ENCODE peak calls at places on chromosomes 13 and 19, in six cellular contexts. M is GM23338; Y is T-helper 17 cell; K is activated T-helper 17 cell treated with anti-CD3 and anti-CD28 coated beads, Interleukin-2, amount 50 U/mL, for 72 hours; X is aorta; W is heart right ventricle. P is an unnamed sample.
A peak's percentile ranks its signal among the peaks of the same experiment; 100 is the strongest.

GRCh38 chr19:3536429-3537100 is 2.4 kb upstream of the TEKTIP1 start:
- ATAC-seq in M (no peak), Y (no peak), K (no peak), X (peak; percentile 49), W (peak; percentile 57), P (peak; percentile 42)

GRCh38 chr13:26050568-26051230 is 1.1 kb downstream of the SHISA2 start:
- ATAC-seq in M (peak; percentile 50), Y (peak; percentile 24), K (no peak), X (no peak), W (peak; percentile 36), P (peak; percentile 20)

GRCh38 chr13:32495429-32495828 is 43.2 kb downstream of the N4BP2L2 start:
- ATAC-seq in M (peak; percentile 21), Y (no peak), K (no peak), X (no peak), W (no peak), P (no peak)

GRCh38 chr13:22196777-22197176 is 525.9 kb downstream of the FGF9 start:
- ATAC-seq in M (peak; percentile 58), Y (no peak), K (no peak), X (no peak), W (no peak), P (no peak)

GRCh38 chr19:11513946-11514345 is 8.3 kb upstream of the ZNF653 start:
- ATAC-seq in M (no peak), Y (no peak), K (no peak), X (no peak), W (no peak), P (no peak)

GRCh38 chr19:12666305-12667048 is at the start of the genes MAN2B1 and WDR83:
- ATAC-seq in M (peak; percentile 75), Y (peak; percentile 80), K (peak; percentile 82), X (peak; percentile 88), W (peak; percentile 90), P (peak; percentile 88)

GRCh38 chr13:51347099-51347498 is 7.6 kb downstream of the SERPINE3 start:
- ATAC-seq in M (peak; percentile 74), Y (no peak), K (no peak), X (no peak), W (no peak), P (no peak)

GRCh38 chr13:24692541-24692940 is 12.3 kb downstream of the ATP12A start:
- ATAC-seq in M (no peak), Y (no peak), K (no peak), X (peak; percentile 73), W (peak; percentile 74), P (peak; percentile 64)

GRCh38 chr19:41548954-41549688 is 26.8 kb upstream of the CEACAM21 start:
- ATAC-seq in M (peak; percentile 79), Y (peak; percentile 72), K (peak; percentile 76), X (peak; percentile 33), W (peak; percentile 81), P (no peak)

GRCh38 chr13:109198585-109198984 is 569.2 kb downstream of the MYO16 start:
- ATAC-seq in M (no peak), Y (no peak), K (no peak), X (no peak), W (no peak), P (no peak)

GRCh38 chr19:8887364-8887763 is 55.2 kb downstream of the MBD3L1 start:
- ATAC-seq in M (no peak), Y (no peak), K (no peak), X (no peak), W (no peak), P (no peak)

P was measured in gastroesophageal sphincter.